ENCODE peak calls at places on chromosomes 3 and 15, in five cellular contexts. O, C, Z, B and W are unnamed samples.

GRCh38 chr3:185965496-185965895 is 27.7 kb upstream of the TRA2B start:
- DNase-seq in O (no peak), C (no peak), Z (no peak), B (no peak), W (no peak)

GRCh38 chr3:119861681-119862080 is 79.8 kb downstream of the NR1I2 start:
- DNase-seq in O (no peak), C (no peak), Z (no peak), B (no peak), W (no peak)

GRCh38 chr3:171598990-171599389 is 138.8 kb upstream of the TNIK start:
- DNase-seq in O (no peak), C (no peak), Z (no peak), B (no peak), W (no peak)

GRCh38 chr3:114877378-114878118 is 269.5 kb downstream of the ZBTB20 start:
- DNase-seq in O (no peak), C (no peak), Z (no peak), B (no peak), W (no peak)

GRCh38 chr15:74185949-74186348 is 12.4 kb downstream of the ISLR start:
- DNase-seq in O (no peak), C (peak), Z (no peak), B (no peak), W (peak)

GRCh38 chr3:55708921-55709320 is 221.8 kb upstream of the WNT5A start:
- DNase-seq in O (no peak), C (no peak), Z (no peak), B (no peak), W (no peak)

GRCh38 chr15:99249270-99249817 is at the start of gene TTC23:
- DNase-seq in O (peak), C (peak), Z (no peak), B (peak), W (peak)

GRCh38 chr15:75590239-75590638 is 11.1 kb upstream of the PTPN9 start:
- DNase-seq in O (no peak), C (no peak), Z (no peak), B (no peak), W (no peak)

GRCh38 chr3:143594217-143594616 is 254.1 kb downstream of the SLC9A9 start:
- DNase-seq in O (no peak), C (no peak), Z (no peak), B (no peak), W (no peak)

GRCh38 chr3:194447161-194447560 is 39.6 kb downstream of the ATP13A3 start:
- DNase-seq in O (no peak), C (no peak), Z (no peak), B (no peak), W (peak)

GRCh38 chr3:188133646-188134045 is 20.3 kb upstream of the LPP start:
- DNase-seq in O (peak), C (peak), Z (no peak), B (no peak), W (no peak)

GRCh38 chr3:77460326-77460725 is 420.4 kb downstream of the ROBO2 start:
- DNase-seq in O (peak), C (peak), Z (no peak), B (no peak), W (peak)

GRCh38 chr15:42796955-42797779 is 60.2 kb upstream of the CDAN1 start:
- DNase-seq in O (peak), C (peak), Z (no peak), B (no peak), W (peak)

GRCh38 chr3:49805884-49806701 is 3.0 kb downstream of the INKA1 start:
- DNase-seq in O (no peak), C (no peak), Z (no peak), B (no peak), W (no peak)

GRCh38 chr3:160568989-160569388 is 3.6 kb upstream of the KPNA4 start:
- DNase-seq in O (no peak), C (no peak), Z (no peak), B (no peak), W (no peak)

GRCh38 chr3:64405211-64405818 is 180.0 kb upstream of the PRICKLE2 start:
- DNase-seq in O (peak), C (no peak), Z (no peak), B (peak), W (no peak)

GRCh38 chr15:67836134-67836455 is 3.8 kb downstream of the RNU6-1 start:
- DNase-seq in O (no peak), C (no peak), Z (no peak), B (no peak), W (no peak)

GRCh38 chr3:125220681-125221429 is 8.3 kb upstream of the SLC12A8 start:
- DNase-seq in O (peak), C (no peak), Z (no peak), B (no peak), W (no peak)

GRCh38 chr3:13866406-13866965 is 13.4 kb downstream of the WNT7A start:
- DNase-seq in O (no peak), C (no peak), Z (no peak), B (no peak), W (no peak)

GRCh38 chr3:8301977-8302589 is 199.5 kb upstream of the LMCD1 start:
- DNase-seq in O (peak), C (peak), Z (no peak), B (no peak), W (peak)

GRCh38 chr3:98343647-98344507 is 9.8 kb upstream of the OR5K4 start:
- DNase-seq in O (peak), C (peak), Z (no peak), B (no peak), W (peak)

GRCh38 chr3:185658504-185658912 is 72.4 kb downstream of the SENP2 start:
- DNase-seq in O (peak), C (peak), Z (no peak), B (peak), W (peak)

GRCh38 chr15:71743861-71744382 is 66.4 kb upstream of the NR2E3 start:
- DNase-seq in O (peak), C (peak), Z (peak), B (no peak), W (peak)

GRCh38 chr3:184240384-184241140 is 8.2 kb downstream of the ALG3 start:
- DNase-seq in O (peak), C (peak), Z (no peak), B (no peak), W (no peak)

GRCh38 chr3:157369712-157370447 is 66.8 kb upstream of the PTX3 start:
- DNase-seq in O (peak), C (no peak), Z (no peak), B (no peak), W (no peak)

GRCh38 chr15:80418892-80419537 is 14.8 kb downstream of the ARNT2 start:
- DNase-seq in O (peak), C (peak), Z (no peak), B (peak), W (peak)

GRCh38 chr3:172717493-172718088 is 6.7 kb upstream of the NCEH1 start:
- DNase-seq in O (peak), C (peak), Z (no peak), B (no peak), W (peak)

GRCh38 chr3:45604066-45604465 is 9.5 kb downstream of the LIMD1 start:
- DNase-seq in O (no peak), C (no peak), Z (no peak), B (no peak), W (no peak)

GRCh38 chr15:100248236-100248635 is 93.5 kb downstream of the ADAMTS17 start:
- DNase-seq in O (no peak), C (no peak), Z (no peak), B (no peak), W (no peak)

GRCh38 chr3:100796556-100796955 is 87.3 kb downstream of the TFG start:
- DNase-seq in O (peak), C (peak), Z (no peak), B (no peak), W (peak)

GRCh38 chr15:23642413-23643044 is 5.1 kb downstream of the MAGEL2 start:
- DNase-seq in O (peak), C (peak), Z (no peak), B (no peak), W (peak)

GRCh38 chr3:148131990-148132638 is 565.6 kb upstream of the AGTR1 start:
- DNase-seq in O (peak), C (no peak), Z (no peak), B (no peak), W (no peak)

GRCh38 chr3:60169755-60170154 is 1081.5 kb downstream of the FHIT start:
- DNase-seq in O (no peak), C (no peak), Z (no peak), B (no peak), W (no peak)

GRCh38 chr15:65369148-65369547 is 8.7 kb downstream of the IGDCC3 start:
- DNase-seq in O (no peak), C (no peak), Z (no peak), B (no peak), W (no peak)

GRCh38 chr3:42804831-42805821 is 836 bp upstream of the HIGD1A start:
- DNase-seq in O (no peak), C (no peak), Z (peak), B (no peak), W (no peak)

GRCh38 chr3:186640473-186640818 is 247 bp downstream of the FETUB start:
- DNase-seq in O (peak), C (peak), Z (no peak), B (no peak), W (peak)

GRCh38 chr3:69116897-69117296 is 5.5 kb downstream of the LMOD3 start:
- DNase-seq in O (no peak), C (peak), Z (no peak), B (no peak), W (peak)

GRCh38 chr15:99682455-99682854 is 50.8 kb downstream of the LYSMD4 start:
- DNase-seq in O (peak), C (peak), Z (no peak), B (peak), W (peak)

DNA sequence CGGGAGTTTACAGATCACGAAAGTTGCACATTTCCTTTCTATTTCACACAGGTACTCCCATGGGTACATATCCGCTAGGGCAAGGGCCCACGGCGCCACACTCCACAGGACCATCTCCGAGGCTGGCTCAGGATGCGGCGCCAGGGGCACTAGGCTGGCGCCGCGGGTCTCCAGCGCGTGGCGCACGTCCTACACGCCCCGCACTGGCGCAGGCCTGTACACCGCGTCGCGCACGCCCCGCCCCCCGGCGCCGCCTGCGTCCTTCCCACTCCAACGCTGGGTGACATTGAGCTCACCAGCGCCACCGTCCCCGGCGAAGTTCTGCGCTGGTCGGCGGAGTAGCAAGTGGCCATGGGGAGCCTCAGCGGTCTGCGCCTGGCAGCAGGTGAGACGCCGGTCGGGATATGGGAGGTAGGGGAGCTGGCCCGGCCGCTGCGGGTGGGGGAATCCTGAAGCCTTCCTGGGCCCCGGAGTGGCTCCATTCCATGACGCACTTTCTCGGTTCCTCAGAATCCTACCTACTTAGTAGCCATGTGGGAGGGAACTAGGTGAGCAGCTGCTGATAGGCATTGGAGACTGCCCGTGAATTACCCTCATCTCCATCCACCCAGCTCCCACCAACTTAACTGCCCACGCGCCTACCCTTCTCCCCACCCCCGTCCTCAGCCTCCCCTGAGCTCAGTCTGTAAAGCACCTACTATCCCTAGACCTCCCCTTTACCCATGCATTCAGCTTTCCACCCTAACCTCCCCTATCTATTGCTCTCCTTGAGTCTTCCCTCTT is at the start of gene FAM162A:
- DNase-seq in O (peak), C (peak), Z (peak), B (peak), W (peak)
- TF ChIP-seq CTCF in O (peak), C (peak), Z (peak), B (peak), W (peak)

GRCh38 chr15:60370804-60371700 is 26.7 kb downstream of the ANXA2 start:
- DNase-seq in O (peak), C (peak), Z (no peak), B (peak), W (peak)
- TF ChIP-seq CTCF in O (no peak), C (no peak), Z (no peak), B (no peak), W (no peak)

GRCh38 chr15:43879386-43880355 is 52.9 kb downstream of the WDR76 start:
- DNase-seq in O (no peak), C (no peak), Z (no peak), B (no peak), W (no peak)

GRCh38 chr15:43880406-43881184 is 53.8 kb downstream of the WDR76 start:
- DNase-seq in O (peak), C (no peak), Z (no peak), B (no peak), W (no peak)

GRCh38 chr15:43883571-43883970 is 56.8 kb downstream of the WDR76 start:
- DNase-seq in O (no peak), C (no peak), Z (no peak), B (no peak), W (no peak)

GRCh38 chr15:43878466-43878865 is 51.7 kb downstream of the WDR76 start:
- DNase-seq in O (no peak), C (no peak), Z (no peak), B (no peak), W (no peak)

GRCh38 chr15:43881944-43882343 is 55.1 kb downstream of the WDR76 start:
- DNase-seq in O (no peak), C (peak), Z (no peak), B (no peak), W (no peak)
- TF ChIP-seq CTCF in O (peak), C (peak), Z (peak), B (peak), W (peak)

GRCh38 chr3:130839815-130840214 is 54.1 kb upstream of the ATP2C1 start:
- DNase-seq in O (no peak), C (no peak), Z (no peak), B (no peak), W (no peak)

GRCh38 chr3:130841357-130841756 is 52.5 kb upstream of the ATP2C1 start:
- DNase-seq in O (peak), C (peak), Z (no peak), B (no peak), W (peak)

GRCh38 chr3:130844462-130844861 is 49.4 kb upstream of the ATP2C1 start:
- DNase-seq in O (no peak), C (no peak), Z (no peak), B (no peak), W (no peak)

GRCh38 chr3:130846181-130846580 is 47.7 kb upstream of the ATP2C1 start:
- DNase-seq in O (no peak), C (no peak), Z (no peak), B (no peak), W (peak)

DNA sequence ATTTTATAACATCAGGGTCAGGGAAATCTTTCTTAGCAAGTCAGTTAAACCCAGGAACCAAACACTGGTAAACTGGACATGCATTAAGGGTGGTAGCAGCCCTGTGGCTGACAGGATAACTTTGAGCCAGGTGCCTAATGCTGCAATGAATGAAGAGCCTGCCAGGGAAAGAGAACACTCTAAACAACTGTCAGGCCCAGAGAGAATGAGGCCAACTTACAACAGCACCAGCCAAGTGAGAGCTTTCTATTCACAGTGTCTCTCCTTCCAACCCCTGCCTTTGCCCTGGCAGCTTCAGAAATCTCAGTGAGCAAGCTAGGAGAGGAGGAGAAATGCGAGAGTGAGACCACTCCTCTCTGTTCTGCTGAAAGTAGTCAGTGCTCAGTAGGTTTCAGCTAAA is 50.4 kb upstream of the ATP2C1 start:
- DNase-seq in O (no peak), C (no peak), Z (no peak), B (no peak), W (no peak)
- TF ChIP-seq CTCF in O (no peak), C (no peak), Z (no peak), B (no peak), W (no peak)

GRCh38 chr15:63025460-63025859 is 17.1 kb upstream of the TPM1 start:
- DNase-seq in O (no peak), C (no peak), Z (no peak), B (no peak), W (no peak)
- TF ChIP-seq CTCF in O (no peak), C (peak), Z (no peak), B (no peak), W (no peak)

GRCh38 chr3:178152988-178153387 is 383.2 kb upstream of the KCNMB2 start:
- DNase-seq in O (no peak), C (no peak), Z (no peak), B (no peak), W (no peak)

GRCh38 chr3:178152010-178152409 is 384.2 kb upstream of the KCNMB2 start:
- DNase-seq in O (no peak), C (peak), Z (no peak), B (no peak), W (no peak)

GRCh38 chr3:178159691-178160090 is 376.5 kb upstream of the KCNMB2 start:
- DNase-seq in O (no peak), C (no peak), Z (no peak), B (no peak), W (no peak)

DNA sequence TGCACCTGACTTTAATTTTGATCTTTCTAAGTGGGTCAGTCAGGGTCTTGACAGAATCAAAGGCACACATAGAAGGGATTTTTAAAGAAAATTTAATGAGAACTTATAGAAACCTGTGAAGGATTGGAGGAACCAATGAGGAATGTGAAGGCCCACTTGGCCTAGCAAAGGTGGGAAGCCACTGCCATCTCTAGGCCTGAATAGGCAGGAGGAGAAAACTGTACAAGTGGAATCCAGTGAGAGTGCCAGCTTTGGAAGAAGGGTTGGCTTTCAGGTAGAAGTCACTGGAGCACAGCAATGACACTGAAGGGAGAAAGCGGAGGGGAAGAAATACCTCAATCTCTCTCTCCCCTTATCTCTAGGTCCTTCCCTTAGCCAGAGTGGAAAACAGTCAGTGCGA is 380.7 kb upstream of the KCNMB2 start:
- DNase-seq in O (no peak), C (peak), Z (no peak), B (no peak), W (no peak)
- TF ChIP-seq CTCF in O (no peak), C (peak), Z (peak), B (no peak), W (peak)

DNA sequence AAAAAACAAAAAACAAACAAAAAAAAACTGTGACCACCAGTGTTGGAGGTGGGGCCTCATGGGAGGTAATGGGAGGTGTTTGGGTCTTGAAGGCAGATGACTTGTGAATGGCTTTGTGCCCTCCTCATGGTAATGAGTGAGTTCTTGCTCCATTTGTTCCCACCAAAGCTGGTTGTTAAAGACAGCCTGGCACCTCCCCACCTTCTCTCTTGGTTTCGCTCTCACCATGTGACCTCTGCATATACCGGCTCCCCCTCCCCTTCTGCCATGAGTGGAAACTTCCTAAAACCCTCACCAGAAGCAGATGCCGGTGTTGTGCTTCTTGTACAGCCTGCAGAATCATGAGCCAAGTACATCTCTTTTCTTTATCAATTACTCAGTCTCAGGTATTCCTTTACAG is 61.5 kb upstream of the ATP11B start:
- DNase-seq in O (no peak), C (no peak), Z (no peak), B (no peak), W (no peak)
- TF ChIP-seq CTCF in O (no peak), C (no peak), Z (no peak), B (no peak), W (no peak)

GRCh38 chr3:151576524-151576923 is 115.7 kb upstream of the IGSF10 start:
- DNase-seq in O (no peak), C (no peak), Z (no peak), B (no peak), W (no peak)

GRCh38 chr3:151580592-151580991 is 119.7 kb upstream of the IGSF10 start:
- DNase-seq in O (peak), C (no peak), Z (no peak), B (peak), W (peak)

GRCh38 chr3:151579571-151580270 is 118.9 kb upstream of the IGSF10 start:
- DNase-seq in O (peak), C (no peak), Z (no peak), B (no peak), W (no peak)

GRCh38 chr3:151581046-151581445 is 120.2 kb upstream of the IGSF10 start:
- DNase-seq in O (peak), C (no peak), Z (no peak), B (no peak), W (no peak)

DNA sequence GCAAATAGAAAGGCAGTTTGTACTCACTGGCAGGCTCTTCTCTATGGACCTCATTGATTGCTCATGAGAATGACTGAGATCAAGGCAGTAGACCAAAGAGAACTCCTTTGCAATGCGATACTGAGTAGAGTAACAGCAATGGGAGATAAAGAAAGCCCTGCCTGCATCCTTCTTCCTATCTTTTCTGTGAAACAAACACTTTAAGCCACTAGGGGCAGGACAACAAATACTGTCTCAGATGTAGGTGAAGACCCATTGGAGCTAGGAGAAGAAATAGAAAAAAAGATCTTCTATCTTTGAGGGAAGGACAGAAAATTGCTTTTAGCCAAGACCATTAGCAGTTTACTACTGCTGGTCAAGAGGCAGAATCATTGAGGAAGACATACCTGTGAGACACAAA is 117.6 kb upstream of the IGSF10 start:
- DNase-seq in O (no peak), C (peak), Z (no peak), B (no peak), W (no peak)
- TF ChIP-seq CTCF in O (no peak), C (peak), Z (no peak), B (no peak), W (peak)